ENCODE peak calls at places on chromosomes 6 and 20, in eight cellular contexts. U is stomach, I is foreskin fibroblast, E is neural progenitor cell, Z is transverse colon, K is progenitor cell of endocrine pancreas, Q is adrenal gland, V is endothelial cell. M is an unnamed sample.

GRCh38 chr20:6590891-6591679 is 176.4 kb upstream of the BMP2 start:
- DNase-seq in K (no peak), Z (peak; percentile 48), U (no peak), V (no peak), I (peak; percentile 93), E (no peak), Q (no peak), M (no peak)

GRCh38 chr6:144394209-144394608 is 109.1 kb downstream of the UTRN start:
- DNase-seq in E (no peak), V (no peak), K (no peak), Q (no peak), U (no peak), I (no peak), Z (no peak), M (no peak)

GRCh38 chr6:72140795-72141194 is 254.4 kb downstream of the RIMS1 start:
- DNase-seq in I (peak; percentile 5), E (no peak), V (no peak), K (no peak), Q (no peak), U (no peak), Z (no peak), M (no peak)

GRCh38 chr6:90079555-90080490 is 185.6 kb downstream of the GJA10 start:
- DNase-seq in Z (no peak), Q (no peak), U (no peak), V (no peak), I (no peak), K (no peak), E (no peak), M (no peak)

GRCh38 chr6:7726416-7727149 is 684 bp downstream of the BMP6 start:
- DNase-seq in Q (peak; percentile 16), I (peak; percentile 33), V (peak; percentile 24), U (no peak), E (peak; percentile 66), K (peak; percentile 17), Z (no peak), M (no peak)

GRCh38 chr6:29414588-29414987 is at the start of gene OR12D1:
- DNase-seq in E (peak; percentile 9), Z (no peak), V (no peak), K (no peak), Q (no peak), U (no peak), I (no peak), M (no peak)

GRCh38 chr6:163455553-163455952 is 41.0 kb downstream of the QKI start:
- DNase-seq in Q (no peak), Z (no peak), K (no peak), I (peak; percentile 59), U (no peak), E (no peak), V (no peak), M (no peak)

GRCh38 chr6:138293996-138294395 is 75.7 kb upstream of the PBOV1 start:
- DNase-seq in U (no peak), I (no peak), Z (no peak), E (no peak), K (no peak), V (no peak), Q (no peak), M (no peak)

GRCh38 chr6:72374864-72375263 is 247.0 kb upstream of the KCNQ5 start:
- DNase-seq in I (peak; percentile 6), U (no peak), E (peak; percentile 61), V (no peak), Z (no peak), Q (no peak), K (no peak), M (no peak)

GRCh38 chr20:43844778-43845614 is 69.7 kb upstream of the TOX2 start:
- DNase-seq in E (no peak), U (no peak), Z (no peak), Q (peak; percentile 70), K (no peak), I (peak; percentile 94), V (no peak), M (no peak)
- TF ChIP-seq CTCF in E (no peak), U (no peak), Z (no peak), Q (no peak), K (no peak), I (peak; percentile 28), V (no peak), M (no peak)

GRCh38 chr6:44251576-44252524 is 4.9 kb downstream of the HSP90AB1 start:
- DNase-seq in I (no peak), U (no peak), Q (no peak), K (no peak), E (no peak), Z (no peak), V (no peak), M (no peak)

GRCh38 chr6:44254201-44254956 is 2.9 kb downstream of the SLC35B2 start:
- DNase-seq in Q (no peak), I (peak; percentile 29), K (no peak), V (no peak), U (no peak), E (no peak), Z (no peak), M (no peak)

GRCh38 chr6:44254957-44255808 is 2.1 kb downstream of the SLC35B2 start:
- DNase-seq in Q (no peak), Z (no peak), K (no peak), E (no peak), U (no peak), V (no peak), I (peak; percentile 50), M (no peak)

GRCh38 chr6:44255848-44256247 is 1.5 kb downstream of the SLC35B2 start:
- DNase-seq in V (no peak), I (peak; percentile 31), K (no peak), E (no peak), U (no peak), Q (no peak), Z (no peak), M (no peak)

DNA sequence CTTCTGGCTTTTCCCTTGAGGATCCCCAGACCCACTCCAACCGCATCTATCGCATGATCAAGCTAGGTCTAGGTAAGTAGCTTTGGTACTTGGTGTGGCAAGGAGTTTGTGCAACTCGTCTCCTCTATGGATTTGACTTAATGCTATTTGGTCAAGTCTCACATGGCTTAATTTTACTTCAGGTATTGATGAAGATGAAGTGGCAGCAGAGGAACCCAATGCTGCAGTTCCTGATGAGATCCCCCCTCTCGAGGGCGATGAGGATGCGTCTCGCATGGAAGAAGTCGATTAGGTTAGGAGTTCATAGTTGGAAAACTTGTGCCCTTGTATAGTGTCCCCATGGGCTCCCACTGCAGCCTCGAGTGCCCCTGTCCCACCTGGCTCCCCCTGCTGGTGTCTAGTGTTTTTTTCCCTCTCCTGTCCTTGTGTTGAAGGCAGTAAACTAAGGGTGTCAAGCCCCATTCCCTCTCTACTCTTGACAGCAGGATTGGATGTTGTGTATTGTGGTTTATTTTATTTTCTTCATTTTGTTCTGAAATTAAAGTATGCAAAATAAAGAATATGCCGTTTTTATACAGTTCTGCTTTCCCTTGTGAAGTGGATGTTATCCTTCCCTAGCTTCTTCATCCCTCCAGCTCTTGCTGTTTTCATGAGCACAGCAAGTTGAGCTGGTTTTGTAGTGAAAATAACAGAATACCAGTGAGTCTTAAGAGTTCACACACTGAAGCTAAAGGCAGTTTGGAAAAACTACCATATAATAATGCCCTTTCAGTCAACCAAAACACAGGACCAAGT is 3.8 kb downstream of the SLC35B2 start:
- DNase-seq in V (peak; percentile 73), K (no peak), I (peak; percentile 64), Q (no peak), E (peak; percentile 67), U (peak; percentile 66), Z (peak; percentile 68), M (no peak)
- TF ChIP-seq CTCF in V (no peak), K (peak; percentile 57), I (peak; percentile 54), Q (peak; percentile 22), E (peak; percentile 62), U (peak; percentile 39), Z (peak; percentile 54), M (peak; percentile 46)

GRCh38 chr20:41604002-41604401 is 14.2 kb downstream of the CHD6 start:
- DNase-seq in V (no peak), K (no peak), Q (no peak), U (no peak), I (no peak), Z (no peak), E (no peak), M (no peak)
- TF ChIP-seq CTCF in V (no peak), K (no peak), Q (no peak), U (no peak), I (no peak), Z (no peak), E (no peak), M (no peak)

DNA sequence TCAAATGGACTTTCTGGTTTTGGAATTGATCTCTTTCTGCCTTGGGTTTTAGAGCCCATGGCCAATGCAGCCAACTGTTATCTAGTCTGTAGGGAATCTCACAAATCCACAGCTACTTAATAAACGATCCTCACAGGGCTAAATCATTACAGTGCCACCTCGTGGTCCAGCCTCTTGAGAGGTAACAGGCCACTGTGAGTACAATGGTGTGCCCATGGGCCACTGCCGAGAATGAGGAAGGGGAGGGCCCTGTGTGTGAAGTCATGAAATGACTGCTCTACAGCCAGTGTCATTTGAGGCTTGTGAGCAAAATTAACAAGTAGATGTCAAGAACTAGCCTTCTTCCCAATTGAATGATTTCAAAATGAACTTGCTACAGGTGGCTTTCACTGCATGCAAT is 54.3 kb upstream of the GMPR start:
- DNase-seq in K (no peak), Z (peak; percentile 41), E (peak; percentile 28), V (no peak), I (peak; percentile 36), Q (peak; percentile 53), U (peak; percentile 69), M (no peak)
- TF ChIP-seq CTCF in K (no peak), Z (no peak), E (peak; percentile 35), V (no peak), I (no peak), Q (no peak), U (peak; percentile 33), M (no peak)

GRCh38 chr6:112502348-112503130 is 155.4 kb downstream of the RFPL4B start:
- DNase-seq in Z (no peak), K (no peak), I (peak; percentile 50), V (no peak), Q (no peak), E (peak; percentile 16), U (no peak), M (no peak)
- TF ChIP-seq CTCF in Z (no peak), K (peak; percentile 67), I (peak; percentile 27), V (peak; percentile 73), Q (no peak), E (peak; percentile 57), U (no peak), M (no peak)

DNA sequence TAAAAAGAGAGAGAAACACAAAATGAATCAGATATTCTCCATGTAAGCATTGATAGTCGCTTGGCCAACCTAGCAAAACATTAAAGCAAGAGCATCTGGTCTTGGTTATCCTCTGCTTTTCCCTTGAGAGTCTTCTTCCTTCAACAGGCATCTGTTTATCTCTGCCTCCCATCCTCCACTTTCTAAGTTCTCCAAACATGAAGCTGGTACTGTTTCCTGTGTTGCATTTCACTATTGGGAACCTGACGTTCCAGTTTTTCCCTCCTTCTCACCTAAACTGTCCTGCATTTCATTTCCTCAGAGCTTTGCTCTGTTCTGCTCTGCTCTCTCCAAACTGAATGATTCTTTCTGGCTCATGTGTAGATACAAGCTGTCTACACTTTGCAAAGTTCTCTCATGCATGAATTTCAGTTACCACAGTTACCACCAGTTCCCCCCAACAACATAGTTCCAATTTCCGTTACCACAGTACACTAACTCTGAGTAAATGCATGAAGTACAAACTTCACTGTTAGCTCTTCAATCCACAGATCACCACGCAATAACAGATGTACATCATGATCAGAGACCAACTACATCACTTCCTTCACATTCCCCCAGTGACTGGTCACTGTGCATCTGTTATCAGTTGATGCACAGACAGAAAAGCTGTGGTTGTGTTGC is 86.7 kb upstream of the F13A1 start:
- DNase-seq in E (no peak), I (peak; percentile 0), Q (no peak), K (no peak), V (no peak), U (no peak), Z (no peak), M (no peak)
- TF ChIP-seq CTCF in E (no peak), I (no peak), Q (no peak), K (no peak), V (no peak), U (no peak), Z (no peak), M (no peak)

GRCh38 chr6:165664553-165665383 is 1.7 kb upstream of the PDE10A start:
- DNase-seq in K (no peak), Z (no peak), E (peak; percentile 66), I (peak; percentile 2), U (no peak), Q (no peak), V (no peak), M (no peak)
- TF ChIP-seq CTCF in K (peak; percentile 39), Z (no peak), E (peak; percentile 43), I (no peak), U (no peak), Q (no peak), V (peak; percentile 24), M (no peak)

M was measured in natural killer cell.